ENCODE peak calls at places on chromosomes 5 and 9, in five cellular contexts. E is ACHN; Z is stimulated activated CD4-positive, alpha-beta T cell treated with anti-CD3 and anti-CD28 coated beads, Interleukin-4, amount 100 ng/mL, for 4 hours; F is HTR-8/SVneo; G is OCI-LY7. R is an unnamed sample.

GRCh38 chr5:160213537-160213936 is 15.8 kb upstream of the FABP6 start:
- DNase-seq in E (peak), Z (no peak), F (no peak), G (peak), R (no peak)

GRCh38 chr9:116493183-116493582 is 193.9 kb upstream of the TRIM32 start:
- DNase-seq in E (no peak), Z (no peak), F (no peak), G (no peak), R (no peak)

GRCh38 chr9:109923371-109923770 is 143.4 kb downstream of the PALM2AKAP2 start:
- DNase-seq in E (no peak), Z (no peak), F (no peak), G (no peak), R (no peak)

GRCh38 chr5:33806736-33807442 is 84.9 kb downstream of the ADAMTS12 start:
- DNase-seq in E (no peak), Z (no peak), F (no peak), G (no peak), R (no peak)

GRCh38 chr9:90007516-90008430 is 403.0 kb downstream of the GADD45G start:
- DNase-seq in E (peak), Z (no peak), F (no peak), G (no peak), R (no peak)

GRCh38 chr9:134536101-134536900 is 105.3 kb upstream of the COL5A1 start:
- DNase-seq in E (peak), Z (no peak), F (peak), G (no peak), R (no peak)

GRCh38 chr5:72888595-72888994 is 67.2 kb upstream of the FCHO2 start:
- DNase-seq in E (no peak), Z (no peak), F (no peak), G (no peak), R (no peak)

GRCh38 chr9:104826911-104827310 is 63.0 kb downstream of the NIPSNAP3B start:
- DNase-seq in E (no peak), Z (no peak), F (no peak), G (no peak), R (no peak)